ENCODE peak calls at places on chromosomes 12 and 14, in five cellular contexts. One of them, this sample, is unnamed.

GRCh38 chr12:131988054-131988796 is 38.5 kb downstream of the EP400 start:
- DNase-seq in mesothelial cell of epicardium: no peak
- DNase-seq in GM19239: no peak
- DNase-seq in stimulated activated CD8-positive, alpha-beta memory T cell treated with anti-CD3 and anti-CD28 coated beads, Interleukin-12 subunit alpha, Interleukin-12 subunit beta, amount 100 ng/mL, for 1 hour: no peak
- DNase-seq in mammary epithelial cell: no peak
- DNase-seq in this sample: no peak

GRCh38 chr12:124309231-124309630 is 14.3 kb downstream of the RFLNA start:
- DNase-seq in mammary epithelial cell: no peak
- DNase-seq in GM19239: no peak
- DNase-seq in stimulated activated CD8-positive, alpha-beta memory T cell treated with anti-CD3 and anti-CD28 coated beads, Interleukin-12 subunit alpha, Interleukin-12 subunit beta, amount 100 ng/mL, for 1 hour: no peak
- DNase-seq in mesothelial cell of epicardium: no peak
- DNase-seq in this sample: no peak

GRCh38 chr14:74238974-74239847 is at the start of gene VSX2:
- DNase-seq in stimulated activated CD8-positive, alpha-beta memory T cell treated with anti-CD3 and anti-CD28 coated beads, Interleukin-12 subunit alpha, Interleukin-12 subunit beta, amount 100 ng/mL, for 1 hour: no peak
- DNase-seq in GM19239: no peak
- DNase-seq in mesothelial cell of epicardium: no peak
- DNase-seq in mammary epithelial cell: no peak
- DNase-seq in this sample: peak

GRCh38 chr14:81952917-81953316 is 419.3 kb upstream of the SEL1L start:
- DNase-seq in GM19239: no peak
- DNase-seq in mammary epithelial cell: no peak
- DNase-seq in stimulated activated CD8-positive, alpha-beta memory T cell treated with anti-CD3 and anti-CD28 coated beads, Interleukin-12 subunit alpha, Interleukin-12 subunit beta, amount 100 ng/mL, for 1 hour: no peak
- DNase-seq in mesothelial cell of epicardium: no peak
- DNase-seq in this sample: no peak

GRCh38 chr12:98549371-98550110 is 34.2 kb downstream of the TMPO start:
- DNase-seq in mammary epithelial cell: no peak
- DNase-seq in GM19239: no peak
- DNase-seq in stimulated activated CD8-positive, alpha-beta memory T cell treated with anti-CD3 and anti-CD28 coated beads, Interleukin-12 subunit alpha, Interleukin-12 subunit beta, amount 100 ng/mL, for 1 hour: no peak
- DNase-seq in mesothelial cell of epicardium: no peak
- DNase-seq in this sample: no peak

GRCh38 chr14:29220077-29220476 is 453.5 kb downstream of the FOXG1 start:
- DNase-seq in mammary epithelial cell: no peak
- DNase-seq in stimulated activated CD8-positive, alpha-beta memory T cell treated with anti-CD3 and anti-CD28 coated beads, Interleukin-12 subunit alpha, Interleukin-12 subunit beta, amount 100 ng/mL, for 1 hour: no peak
- DNase-seq in mesothelial cell of epicardium: no peak
- DNase-seq in GM19239: no peak
- DNase-seq in this sample: no peak

GRCh38 chr12:92482599-92482998 is 220.2 kb upstream of the PLEKHG7 start:
- DNase-seq in GM19239: no peak
- DNase-seq in stimulated activated CD8-positive, alpha-beta memory T cell treated with anti-CD3 and anti-CD28 coated beads, Interleukin-12 subunit alpha, Interleukin-12 subunit beta, amount 100 ng/mL, for 1 hour: no peak
- DNase-seq in mesothelial cell of epicardium: no peak
- DNase-seq in mammary epithelial cell: no peak
- DNase-seq in this sample: no peak

GRCh38 chr12:93982847-93983315 is 165.5 kb upstream of the PLXNC1 start:
- DNase-seq in GM19239: no peak
- DNase-seq in mammary epithelial cell: peak
- DNase-seq in stimulated activated CD8-positive, alpha-beta memory T cell treated with anti-CD3 and anti-CD28 coated beads, Interleukin-12 subunit alpha, Interleukin-12 subunit beta, amount 100 ng/mL, for 1 hour: no peak
- DNase-seq in mesothelial cell of epicardium: no peak
- DNase-seq in this sample: no peak

GRCh38 chr12:71848212-71848611 is 8.7 kb downstream of the TBC1D15 start:
- DNase-seq in stimulated activated CD8-positive, alpha-beta memory T cell treated with anti-CD3 and anti-CD28 coated beads, Interleukin-12 subunit alpha, Interleukin-12 subunit beta, amount 100 ng/mL, for 1 hour: no peak
- DNase-seq in GM19239: no peak
- DNase-seq in mesothelial cell of epicardium: no peak
- DNase-seq in mammary epithelial cell: peak
- DNase-seq in this sample: no peak

GRCh38 chr12:130748786-130749185 is 32.7 kb upstream of the RIMBP2 start:
- DNase-seq in stimulated activated CD8-positive, alpha-beta memory T cell treated with anti-CD3 and anti-CD28 coated beads, Interleukin-12 subunit alpha, Interleukin-12 subunit beta, amount 100 ng/mL, for 1 hour: no peak
- DNase-seq in GM19239: no peak
- DNase-seq in mesothelial cell of epicardium: no peak
- DNase-seq in mammary epithelial cell: no peak
- DNase-seq in this sample: no peak

GRCh38 chr12:94640134-94640928 is 10.0 kb downstream of the TMCC3 start:
- DNase-seq in GM19239: peak
- DNase-seq in stimulated activated CD8-positive, alpha-beta memory T cell treated with anti-CD3 and anti-CD28 coated beads, Interleukin-12 subunit alpha, Interleukin-12 subunit beta, amount 100 ng/mL, for 1 hour: no peak
- DNase-seq in mammary epithelial cell: peak
- DNase-seq in mesothelial cell of epicardium: no peak
- DNase-seq in this sample: no peak

GRCh38 chr12:89571481-89572190 is 45.8 kb upstream of the POC1B start:
- DNase-seq in stimulated activated CD8-positive, alpha-beta memory T cell treated with anti-CD3 and anti-CD28 coated beads, Interleukin-12 subunit alpha, Interleukin-12 subunit beta, amount 100 ng/mL, for 1 hour: no peak
- DNase-seq in mesothelial cell of epicardium: no peak
- DNase-seq in GM19239: no peak
- DNase-seq in mammary epithelial cell: peak
- DNase-seq in this sample: no peak

GRCh38 chr14:90795744-90796143 is 20.5 kb downstream of the TTC7B start:
- DNase-seq in stimulated activated CD8-positive, alpha-beta memory T cell treated with anti-CD3 and anti-CD28 coated beads, Interleukin-12 subunit alpha, Interleukin-12 subunit beta, amount 100 ng/mL, for 1 hour: no peak
- DNase-seq in mesothelial cell of epicardium: no peak
- DNase-seq in GM19239: no peak
- DNase-seq in mammary epithelial cell: peak
- DNase-seq in this sample: no peak

GRCh38 chr14:47763188-47763854 is 87.9 kb upstream of the MDGA2 start:
- DNase-seq in GM19239: no peak
- DNase-seq in stimulated activated CD8-positive, alpha-beta memory T cell treated with anti-CD3 and anti-CD28 coated beads, Interleukin-12 subunit alpha, Interleukin-12 subunit beta, amount 100 ng/mL, for 1 hour: no peak
- DNase-seq in mammary epithelial cell: no peak
- DNase-seq in mesothelial cell of epicardium: no peak
- DNase-seq in this sample: no peak

GRCh38 chr12:68007466-68007865 is 18.2 kb downstream of the IFNG-AS1 start:
- DNase-seq in mammary epithelial cell: no peak
- DNase-seq in mesothelial cell of epicardium: no peak
- DNase-seq in GM19239: no peak
- DNase-seq in stimulated activated CD8-positive, alpha-beta memory T cell treated with anti-CD3 and anti-CD28 coated beads, Interleukin-12 subunit alpha, Interleukin-12 subunit beta, amount 100 ng/mL, for 1 hour: no peak
- DNase-seq in this sample: no peak

GRCh38 chr12:120364487-120364886 is 4.5 kb downstream of the MSI1 start:
- DNase-seq in mammary epithelial cell: no peak
- DNase-seq in stimulated activated CD8-positive, alpha-beta memory T cell treated with anti-CD3 and anti-CD28 coated beads, Interleukin-12 subunit alpha, Interleukin-12 subunit beta, amount 100 ng/mL, for 1 hour: no peak
- DNase-seq in mesothelial cell of epicardium: no peak
- DNase-seq in GM19239: no peak
- DNase-seq in this sample: no peak

GRCh38 chr12:117901631-117902030 is 67.2 kb downstream of the KSR2 start:
- DNase-seq in stimulated activated CD8-positive, alpha-beta memory T cell treated with anti-CD3 and anti-CD28 coated beads, Interleukin-12 subunit alpha, Interleukin-12 subunit beta, amount 100 ng/mL, for 1 hour: no peak
- DNase-seq in mesothelial cell of epicardium: no peak
- DNase-seq in mammary epithelial cell: no peak
- DNase-seq in GM19239: no peak
- DNase-seq in this sample: no peak

GRCh38 chr12:56998981-56999380 is 7.4 kb downstream of the ZBTB39 start:
- DNase-seq in stimulated activated CD8-positive, alpha-beta memory T cell treated with anti-CD3 and anti-CD28 coated beads, Interleukin-12 subunit alpha, Interleukin-12 subunit beta, amount 100 ng/mL, for 1 hour: no peak
- DNase-seq in mesothelial cell of epicardium: no peak
- DNase-seq in mammary epithelial cell: no peak
- DNase-seq in GM19239: peak
- DNase-seq in this sample: no peak

GRCh38 chr14:35390577-35391387 is 13.8 kb downstream of the NFKBIA start:
- DNase-seq in mammary epithelial cell: peak
- DNase-seq in mesothelial cell of epicardium: no peak
- DNase-seq in stimulated activated CD8-positive, alpha-beta memory T cell treated with anti-CD3 and anti-CD28 coated beads, Interleukin-12 subunit alpha, Interleukin-12 subunit beta, amount 100 ng/mL, for 1 hour: no peak
- DNase-seq in GM19239: no peak
- DNase-seq in this sample: no peak

GRCh38 chr12:117595751-117596150 is 234.3 kb upstream of the NOS1 start:
- DNase-seq in GM19239: no peak
- DNase-seq in stimulated activated CD8-positive, alpha-beta memory T cell treated with anti-CD3 and anti-CD28 coated beads, Interleukin-12 subunit alpha, Interleukin-12 subunit beta, amount 100 ng/mL, for 1 hour: no peak
- DNase-seq in mesothelial cell of epicardium: no peak
- DNase-seq in mammary epithelial cell: no peak
- DNase-seq in this sample: no peak

GRCh38 chr12:65022441-65022840 is 98.7 kb downstream of the WIF1 start:
- DNase-seq in stimulated activated CD8-positive, alpha-beta memory T cell treated with anti-CD3 and anti-CD28 coated beads, Interleukin-12 subunit alpha, Interleukin-12 subunit beta, amount 100 ng/mL, for 1 hour: no peak
- DNase-seq in mammary epithelial cell: no peak
- DNase-seq in mesothelial cell of epicardium: no peak
- DNase-seq in GM19239: no peak
- DNase-seq in this sample: no peak